ENCODE peak calls at places on chromosome 5, in seven cellular contexts. One of them, this sample, is unnamed.

GRCh38 chr5:93421987-93422391 is 159.0 kb downstream of the NR2F1-AS1 start:
- DNase-seq in IMR-90: no peak
- DNase-seq in neuronal stem cell: no peak
- DNase-seq in mesendoderm: peak
- DNase-seq in H1: no peak
- DNase-seq in H9: peak
- DNase-seq in trophoblast cell: no peak
- DNase-seq in this sample: no peak

GRCh38 chr5:23014251-23014650 is 161.1 kb upstream of the CDH12 start:
- DNase-seq in mesendoderm: no peak
- DNase-seq in trophoblast cell: no peak
- DNase-seq in IMR-90: no peak
- DNase-seq in neuronal stem cell: no peak
- DNase-seq in H1: no peak
- DNase-seq in H9: no peak
- DNase-seq in this sample: no peak

GRCh38 chr5:38931731-38932130 is 85.9 kb downstream of the OSMR start:
- DNase-seq in H9: no peak
- DNase-seq in mesendoderm: no peak
- DNase-seq in neuronal stem cell: no peak
- DNase-seq in trophoblast cell: no peak
- DNase-seq in H1: no peak
- DNase-seq in IMR-90: no peak
- DNase-seq in this sample: no peak

GRCh38 chr5:127770272-127770671 is 67.1 kb downstream of the CCDC192 start:
- DNase-seq in IMR-90: no peak
- DNase-seq in neuronal stem cell: no peak
- DNase-seq in H9: no peak
- DNase-seq in H1: no peak
- DNase-seq in mesendoderm: no peak
- DNase-seq in trophoblast cell: no peak
- DNase-seq in this sample: no peak

GRCh38 chr5:113043491-113043931 is 66.9 kb downstream of the DCP2 start:
- DNase-seq in H1: peak
- DNase-seq in neuronal stem cell: no peak
- DNase-seq in mesendoderm: no peak
- DNase-seq in trophoblast cell: no peak
- DNase-seq in IMR-90: no peak
- DNase-seq in H9: peak
- DNase-seq in this sample: no peak

GRCh38 chr5:8226148-8226547 is 357.2 kb downstream of the MTRR start:
- DNase-seq in neuronal stem cell: no peak
- DNase-seq in mesendoderm: no peak
- DNase-seq in H9: no peak
- DNase-seq in trophoblast cell: no peak
- DNase-seq in H1: no peak
- DNase-seq in IMR-90: no peak
- DNase-seq in this sample: no peak

GRCh38 chr5:39648539-39649200 is 223.9 kb upstream of the DAB2 start:
- DNase-seq in mesendoderm: peak
- DNase-seq in IMR-90: no peak
- DNase-seq in neuronal stem cell: no peak
- DNase-seq in trophoblast cell: peak
- DNase-seq in H1: no peak
- DNase-seq in H9: peak
- DNase-seq in this sample: peak

GRCh38 chr5:96492654-96493053 is 59.6 kb upstream of the PCSK1 start:
- DNase-seq in H1: no peak
- DNase-seq in trophoblast cell: no peak
- DNase-seq in H9: no peak
- DNase-seq in neuronal stem cell: no peak
- DNase-seq in IMR-90: no peak
- DNase-seq in mesendoderm: no peak
- DNase-seq in this sample: no peak

GRCh38 chr5:146208916-146209522 is 5.6 kb downstream of the RBM27 start:
- DNase-seq in H9: no peak
- DNase-seq in mesendoderm: no peak
- DNase-seq in IMR-90: peak
- DNase-seq in trophoblast cell: no peak
- DNase-seq in H1: no peak
- DNase-seq in neuronal stem cell: no peak
- DNase-seq in this sample: no peak

GRCh38 chr5:168132186-168132585 is 159.3 kb upstream of the WWC1 start:
- DNase-seq in mesendoderm: no peak
- DNase-seq in trophoblast cell: no peak
- DNase-seq in IMR-90: peak
- DNase-seq in neuronal stem cell: no peak
- DNase-seq in H1: no peak
- DNase-seq in H9: no peak
- DNase-seq in this sample: peak

GRCh38 chr5:12316812-12317211 is 412.6 kb upstream of the CTNND2 start:
- DNase-seq in IMR-90: no peak
- DNase-seq in H1: no peak
- DNase-seq in mesendoderm: peak
- DNase-seq in H9: no peak
- DNase-seq in neuronal stem cell: no peak
- DNase-seq in trophoblast cell: peak
- DNase-seq in this sample: no peak

GRCh38 chr5:56075361-56075760 is 80.6 kb upstream of the IL6ST start:
- DNase-seq in IMR-90: peak
- DNase-seq in neuronal stem cell: no peak
- DNase-seq in trophoblast cell: no peak
- DNase-seq in mesendoderm: no peak
- DNase-seq in H1: no peak
- DNase-seq in H9: no peak
- DNase-seq in this sample: peak

GRCh38 chr5:121915765-121916164 is 46.0 kb upstream of the SRFBP1 start:
- DNase-seq in mesendoderm: no peak
- DNase-seq in IMR-90: no peak
- DNase-seq in H1: no peak
- DNase-seq in H9: no peak
- DNase-seq in neuronal stem cell: no peak
- DNase-seq in trophoblast cell: no peak
- DNase-seq in this sample: no peak

GRCh38 chr5:180213256-180213600 is 4.2 kb upstream of the RASGEF1C start:
- DNase-seq in neuronal stem cell: no peak
- DNase-seq in mesendoderm: no peak
- DNase-seq in H1: no peak
- DNase-seq in IMR-90: no peak
- DNase-seq in trophoblast cell: no peak
- DNase-seq in H9: no peak
- DNase-seq in this sample: no peak

GRCh38 chr5:71922584-71923106 is 184.6 kb upstream of the MAP1B start:
- DNase-seq in neuronal stem cell: no peak
- DNase-seq in H1: peak
- DNase-seq in trophoblast cell: no peak
- DNase-seq in H9: peak
- DNase-seq in IMR-90: peak
- DNase-seq in mesendoderm: peak
- DNase-seq in this sample: peak

GRCh38 chr5:98309785-98310566 is 463.5 kb upstream of the RGMB start:
- DNase-seq in H1: peak
- DNase-seq in mesendoderm: peak
- DNase-seq in IMR-90: peak
- DNase-seq in neuronal stem cell: peak
- DNase-seq in trophoblast cell: peak
- DNase-seq in H9: peak
- DNase-seq in this sample: peak

GRCh38 chr5:154309361-154309725 is 118.8 kb downstream of the GALNT10 start:
- DNase-seq in neuronal stem cell: no peak
- DNase-seq in mesendoderm: no peak
- DNase-seq in H9: no peak
- DNase-seq in IMR-90: peak
- DNase-seq in H1: no peak
- DNase-seq in trophoblast cell: peak
- DNase-seq in this sample: peak

GRCh38 chr5:89211836-89212235 is 328.9 kb upstream of the MEF2C start:
- DNase-seq in IMR-90: peak
- DNase-seq in H1: no peak
- DNase-seq in mesendoderm: no peak
- DNase-seq in neuronal stem cell: no peak
- DNase-seq in H9: no peak
- DNase-seq in trophoblast cell: peak
- DNase-seq in this sample: peak

GRCh38 chr5:125446986-125447385 is 700.5 kb upstream of the ZNF608 start:
- DNase-seq in H1: no peak
- DNase-seq in IMR-90: peak
- DNase-seq in H9: no peak
- DNase-seq in mesendoderm: no peak
- DNase-seq in neuronal stem cell: no peak
- DNase-seq in trophoblast cell: no peak
- DNase-seq in this sample: peak

GRCh38 chr5:52915176-52915875 is 73.8 kb upstream of the ITGA2 start:
- DNase-seq in trophoblast cell: peak
- DNase-seq in mesendoderm: peak
- DNase-seq in H9: peak
- DNase-seq in IMR-90: peak
- DNase-seq in neuronal stem cell: peak
- DNase-seq in H1: peak
- DNase-seq in this sample: peak

GRCh38 chr5:172498431-172499129 is 44.3 kb upstream of the SH3PXD2B start:
- DNase-seq in trophoblast cell: no peak
- DNase-seq in mesendoderm: no peak
- DNase-seq in IMR-90: no peak
- DNase-seq in neuronal stem cell: no peak
- DNase-seq in H1: no peak
- DNase-seq in H9: peak
- DNase-seq in this sample: no peak

GRCh38 chr5:160198886-160199409 is 30.4 kb upstream of the FABP6 start:
- DNase-seq in IMR-90: no peak
- DNase-seq in trophoblast cell: no peak
- DNase-seq in neuronal stem cell: no peak
- DNase-seq in H1: no peak
- DNase-seq in H9: peak
- DNase-seq in mesendoderm: peak
- DNase-seq in this sample: peak

GRCh38 chr5:112121268-112121667 is 297.8 kb downstream of the EPB41L4A start:
- DNase-seq in IMR-90: peak
- DNase-seq in neuronal stem cell: no peak
- DNase-seq in trophoblast cell: no peak
- DNase-seq in H1: no peak
- DNase-seq in mesendoderm: no peak
- DNase-seq in H9: no peak
- DNase-seq in this sample: peak

GRCh38 chr5:2584579-2584978 is 166.9 kb downstream of the IRX2 start:
- DNase-seq in IMR-90: no peak
- DNase-seq in H1: no peak
- DNase-seq in H9: no peak
- DNase-seq in neuronal stem cell: no peak
- DNase-seq in mesendoderm: no peak
- DNase-seq in trophoblast cell: no peak
- DNase-seq in this sample: no peak
- H3K23ac ChIP-seq in IMR-90: no peak
- H3K23ac ChIP-seq in H1: no peak
- H3K23ac ChIP-seq in H9: no peak
- H3K23ac ChIP-seq in neuronal stem cell: no peak
- H3K23ac ChIP-seq in mesendoderm: no peak
- H3K23ac ChIP-seq in trophoblast cell: no peak
- H3K23ac ChIP-seq in this sample: no peak

DNA sequence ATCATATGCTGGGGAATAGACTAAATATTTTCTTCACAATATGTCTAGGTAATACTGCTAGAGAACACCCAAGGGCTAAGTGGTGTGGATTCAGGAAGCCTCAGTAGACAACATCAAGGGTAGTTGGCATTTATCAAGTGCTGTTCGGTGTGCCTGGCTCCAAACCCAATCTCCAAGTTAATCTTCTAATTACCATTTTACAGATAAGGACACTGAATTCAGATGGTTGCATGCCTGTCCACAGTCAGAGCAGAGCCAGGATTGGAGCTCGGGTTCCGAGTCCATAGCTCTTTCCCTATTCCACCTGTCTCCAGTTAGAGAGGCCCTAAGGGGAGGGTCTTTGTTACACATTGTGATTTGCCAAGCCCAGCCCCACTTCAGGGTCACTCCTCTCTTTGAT is 58.2 kb downstream of the FGF18 start:
- DNase-seq in neuronal stem cell: no peak
- DNase-seq in IMR-90: no peak
- DNase-seq in trophoblast cell: no peak
- DNase-seq in H1: no peak
- DNase-seq in H9: no peak
- DNase-seq in mesendoderm: peak
- DNase-seq in this sample: no peak
- H3K23ac ChIP-seq in neuronal stem cell: no peak
- H3K23ac ChIP-seq in IMR-90: no peak
- H3K23ac ChIP-seq in trophoblast cell: no peak
- H3K23ac ChIP-seq in H1: no peak
- H3K23ac ChIP-seq in H9: no peak
- H3K23ac ChIP-seq in mesendoderm: no peak
- H3K23ac ChIP-seq in this sample: no peak

GRCh38 chr5:31471040-31471439 is 60.9 kb downstream of the DROSHA start:
- DNase-seq in mesendoderm: no peak
- DNase-seq in trophoblast cell: no peak
- DNase-seq in IMR-90: no peak
- DNase-seq in H1: no peak
- DNase-seq in H9: no peak
- DNase-seq in neuronal stem cell: no peak
- DNase-seq in this sample: no peak

GRCh38 chr5:31470608-31471007 is 61.3 kb downstream of the DROSHA start:
- DNase-seq in trophoblast cell: no peak
- DNase-seq in H9: no peak
- DNase-seq in H1: no peak
- DNase-seq in mesendoderm: no peak
- DNase-seq in neuronal stem cell: no peak
- DNase-seq in IMR-90: peak
- DNase-seq in this sample: no peak

GRCh38 chr5:31469886-31470285 is 62.0 kb downstream of the DROSHA start:
- DNase-seq in trophoblast cell: no peak
- DNase-seq in H1: no peak
- DNase-seq in mesendoderm: no peak
- DNase-seq in neuronal stem cell: no peak
- DNase-seq in H9: no peak
- DNase-seq in IMR-90: peak
- DNase-seq in this sample: no peak

GRCh38 chr5:31469466-31469865 is 62.4 kb downstream of the DROSHA start:
- DNase-seq in neuronal stem cell: no peak
- DNase-seq in H1: no peak
- DNase-seq in H9: no peak
- DNase-seq in IMR-90: no peak
- DNase-seq in mesendoderm: no peak
- DNase-seq in trophoblast cell: no peak
- DNase-seq in this sample: no peak

DNA sequence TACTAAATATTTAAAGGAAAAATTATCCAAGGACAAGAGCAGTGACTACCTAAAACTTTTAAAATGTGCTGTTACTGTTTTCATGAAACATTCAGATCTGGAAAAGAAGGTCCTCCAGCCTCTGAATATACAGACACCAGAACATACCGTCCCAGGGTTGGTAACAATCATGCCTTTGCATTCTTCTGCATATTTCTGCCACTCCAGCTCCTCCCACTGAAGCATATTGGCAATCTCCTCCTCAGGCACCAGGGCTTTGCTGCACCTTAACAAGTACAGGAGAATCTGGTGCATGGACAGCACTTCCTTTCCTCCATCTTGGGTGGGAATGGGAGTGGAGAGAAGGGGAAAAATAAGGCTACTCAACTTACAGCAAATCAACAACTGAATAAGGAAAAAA is 60.0 kb downstream of the DROSHA start:
- DNase-seq in neuronal stem cell: no peak
- DNase-seq in IMR-90: no peak
- DNase-seq in H9: no peak
- DNase-seq in mesendoderm: no peak
- DNase-seq in H1: no peak
- DNase-seq in trophoblast cell: no peak
- DNase-seq in this sample: no peak
- H3K23ac ChIP-seq in neuronal stem cell: no peak
- H3K23ac ChIP-seq in IMR-90: no peak
- H3K23ac ChIP-seq in H9: no peak
- H3K23ac ChIP-seq in mesendoderm: no peak
- H3K23ac ChIP-seq in H1: no peak
- H3K23ac ChIP-seq in trophoblast cell: no peak
- H3K23ac ChIP-seq in this sample: no peak

GRCh38 chr5:142434322-142434612 is 109.4 kb upstream of the SPRY4 start:
- DNase-seq in mesendoderm: no peak
- DNase-seq in IMR-90: no peak
- DNase-seq in H1: no peak
- DNase-seq in neuronal stem cell: no peak
- DNase-seq in H9: no peak
- DNase-seq in trophoblast cell: no peak
- DNase-seq in this sample: no peak
- H3K23ac ChIP-seq in mesendoderm: no peak
- H3K23ac ChIP-seq in IMR-90: no peak
- H3K23ac ChIP-seq in H1: no peak
- H3K23ac ChIP-seq in neuronal stem cell: no peak
- H3K23ac ChIP-seq in H9: no peak
- H3K23ac ChIP-seq in trophoblast cell: no peak
- H3K23ac ChIP-seq in this sample: no peak